ENCODE peak calls at places on chromosomes 4 and X, in seven cellular contexts. H is kidney epithelial cell, K is tibial artery, A is foreskin fibroblast, W is Calu3, L is fibroblast of lung, Z is GM13976. C is an unnamed sample.

GRCh38 chr4:43251760-43252317 is 359.3 kb downstream of the GRXCR1 start:
- DNase-seq in H (no peak), K (no peak), A (peak), W (no peak), L (peak), Z (no peak), C (no peak)

GRCh38 chr4:174118171-174118570 is 165.3 kb downstream of the FBXO8 start:
- DNase-seq in H (no peak), K (no peak), A (no peak), W (no peak), L (no peak), Z (no peak), C (no peak)

GRCh38 chr4:94577136-94577535 is 125.4 kb downstream of the PDLIM5 start:
- DNase-seq in H (no peak), K (peak), A (peak), W (no peak), L (peak), Z (no peak), C (no peak)

GRCh38 chr4:108188770-108189169 is 20.0 kb upstream of the LEF1 start:
- DNase-seq in H (no peak), K (no peak), A (no peak), W (no peak), L (no peak), Z (no peak), C (no peak)

GRCh38 chrX:150886381-150886780 is 12.1 kb downstream of the CD99L2 start:
- DNase-seq in H (no peak), K (no peak), A (no peak), W (no peak), L (no peak), Z (no peak), C (no peak)

GRCh38 chr4:37827030-37827705 is 682 bp downstream of the PGM2 start:
- DNase-seq in H (no peak), K (no peak), A (peak), W (peak), L (peak), Z (peak), C (no peak)

GRCh38 chr4:84932462-84932861 is 34.0 kb downstream of the WDFY3 start:
- DNase-seq in H (no peak), K (no peak), A (no peak), W (no peak), L (no peak), Z (no peak), C (no peak)

GRCh38 chr4:138222041-138222440 is 20.1 kb downstream of the SLC7A11 start:
- DNase-seq in H (no peak), K (no peak), A (peak), W (no peak), L (peak), Z (no peak), C (peak)

GRCh38 chr4:8830611-8831200 is 40.9 kb downstream of the HMX1 start:
- DNase-seq in H (no peak), K (no peak), A (no peak), W (no peak), L (no peak), Z (no peak), C (no peak)

GRCh38 chr4:39384563-39384962 is 18.4 kb upstream of the RFC1 start:
- DNase-seq in H (no peak), K (no peak), A (no peak), W (no peak), L (no peak), Z (no peak), C (no peak)

DNA sequence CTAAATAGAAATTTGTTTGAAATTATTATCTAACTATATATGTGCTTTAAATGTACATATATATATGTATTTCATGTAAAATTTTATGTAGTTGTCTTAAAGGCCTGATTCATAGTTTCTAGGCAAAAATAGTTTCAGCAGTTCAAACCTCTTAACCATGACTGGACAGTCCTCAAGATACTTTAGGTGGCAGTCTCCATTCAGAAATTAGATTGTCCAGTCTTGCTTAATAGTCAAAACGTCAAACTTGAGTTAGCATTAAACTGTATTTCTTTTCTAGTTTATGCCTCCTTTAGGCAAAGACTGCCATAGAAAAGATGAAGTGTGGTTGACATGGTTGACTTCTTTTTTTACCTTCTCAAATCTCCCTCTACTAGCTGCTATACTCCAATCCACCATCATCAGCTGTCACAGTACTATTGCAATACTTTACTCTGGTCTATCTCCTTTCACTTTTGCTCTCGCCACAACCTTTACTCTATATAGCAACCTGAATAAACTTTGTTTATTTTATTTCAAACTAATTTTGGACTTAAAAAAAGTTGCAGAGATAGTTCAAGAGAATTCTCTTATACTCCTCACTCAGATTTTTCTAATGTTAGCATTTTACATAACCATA is 395.6 kb upstream of the DIPK2B start:
- DNase-seq in H (no peak), K (no peak), A (peak), W (no peak), L (no peak), Z (no peak), C (no peak)
- TF ChIP-seq CTCF in H (no peak), K (peak), A (no peak), W (no peak), L (no peak), Z (no peak), C (peak)

GRCh38 chr4:102826890-102827673 is at the start of gene UBE2D3:
- DNase-seq in H (peak), K (peak), A (peak), W (peak), L (peak), Z (peak), C (peak)

GRCh38 chr4:102828497-102828808 is 1.1 kb upstream of the UBE2D3 start:
- DNase-seq in H (no peak), K (no peak), A (no peak), W (no peak), L (no peak), Z (no peak), C (no peak)

GRCh38 chr4:102826105-102826889 is 1.1 kb downstream of the UBE2D3 start:
- DNase-seq in H (no peak), K (no peak), A (no peak), W (no peak), L (no peak), Z (no peak), C (no peak)

GRCh38 chr4:102829803-102830202 is 2.5 kb upstream of the UBE2D3 start:
- DNase-seq in H (no peak), K (no peak), A (no peak), W (no peak), L (no peak), Z (no peak), C (no peak)

DNA sequence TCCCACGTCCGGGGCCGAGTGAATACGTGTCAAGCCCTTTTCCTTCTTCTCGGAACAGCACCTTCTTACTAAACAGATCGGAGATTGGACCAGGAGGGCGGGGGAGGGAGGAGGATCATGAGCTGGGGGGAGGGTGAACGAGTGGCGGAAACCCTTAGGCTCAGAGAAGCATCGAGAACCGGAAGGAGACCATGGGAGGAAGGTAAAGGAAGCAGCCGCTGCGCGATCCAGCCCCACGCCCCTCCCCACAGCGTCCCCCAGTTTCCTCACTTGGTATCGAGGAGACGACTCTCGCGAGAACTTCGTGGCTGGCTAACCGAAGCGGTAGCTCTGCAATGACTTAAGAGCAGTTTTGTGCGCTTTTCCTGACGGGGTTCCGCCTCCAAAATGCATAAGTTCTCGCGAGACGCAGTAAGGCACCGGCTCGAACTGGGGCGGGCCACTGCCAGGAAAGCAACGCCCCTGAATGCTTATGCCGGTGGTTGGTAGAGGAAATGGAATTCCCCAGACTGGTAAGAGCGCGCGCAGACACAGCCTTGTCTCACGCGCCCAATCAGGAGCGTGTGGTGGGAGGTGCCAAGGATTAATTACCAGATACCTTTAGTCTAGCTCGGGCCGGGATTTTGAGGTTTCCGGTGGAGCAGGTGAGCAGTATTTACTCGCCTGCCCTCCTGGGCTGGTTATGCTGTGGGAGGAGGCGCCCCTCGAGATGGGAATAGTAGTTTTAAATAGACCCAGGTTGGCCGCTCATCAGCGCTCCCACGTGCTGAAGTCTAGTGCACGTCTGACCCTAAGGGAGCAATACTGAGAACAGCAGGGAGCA is 534 bp upstream of the UBE2D3 start:
- DNase-seq in H (peak), K (peak), A (peak), W (peak), L (peak), Z (peak), C (peak)
- TF ChIP-seq CTCF in H (no peak), K (no peak), A (no peak), W (no peak), L (peak), Z (peak), C (no peak)

DNA sequence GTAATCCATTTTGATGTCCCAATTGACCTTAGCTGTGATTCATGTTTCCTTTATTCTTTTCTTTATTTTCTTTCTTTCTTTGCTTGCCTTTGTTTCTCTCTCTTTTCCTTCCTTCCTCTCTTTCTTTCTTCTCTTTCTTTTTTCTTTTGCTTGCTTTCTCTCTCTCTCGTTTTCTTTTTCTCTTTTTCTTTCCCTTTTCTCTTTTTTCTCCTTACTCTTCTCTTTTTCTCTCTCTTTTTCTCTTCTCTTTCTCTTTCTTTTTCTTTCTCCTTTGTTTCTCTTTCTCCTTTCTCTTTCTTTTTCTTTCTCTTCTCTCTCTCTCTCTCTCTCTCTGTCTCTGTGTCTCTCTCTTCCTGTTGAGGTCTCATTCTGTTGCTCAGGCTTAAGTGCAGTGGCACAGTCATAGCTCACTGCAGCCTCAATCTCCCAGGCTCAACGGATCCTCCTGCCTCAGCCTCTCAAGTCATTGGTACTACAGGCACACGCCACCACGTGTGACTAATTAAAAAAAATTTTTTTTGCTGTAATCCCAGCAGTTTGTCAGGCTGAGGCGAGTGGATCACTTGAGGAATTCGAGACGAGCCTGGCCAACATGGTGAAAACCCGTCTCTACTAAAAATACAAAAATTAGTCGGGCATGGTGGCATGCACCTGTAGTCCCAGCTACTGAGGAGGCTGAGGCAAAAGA is 8.0 kb upstream of the DHRSX start:
- DNase-seq in H (no peak), K (no peak), A (no peak), W (no peak), L (no peak), Z (no peak), C (no peak)
- TF ChIP-seq CTCF in H (no peak), K (no peak), A (no peak), W (no peak), L (no peak), Z (no peak), C (no peak)

GRCh38 chrX:9707306-9708015 is 58.2 kb downstream of the GPR143 start:
- DNase-seq in H (no peak), K (no peak), A (peak), W (no peak), L (no peak), Z (no peak), C (no peak)

GRCh38 chrX:9710332-9710731 is 55.3 kb downstream of the GPR143 start:
- DNase-seq in H (no peak), K (no peak), A (no peak), W (no peak), L (peak), Z (no peak), C (no peak)

GRCh38 chrX:9708086-9708485 is 57.6 kb downstream of the GPR143 start:
- DNase-seq in H (no peak), K (no peak), A (no peak), W (no peak), L (no peak), Z (no peak), C (no peak)

GRCh38 chrX:9706426-9706825 is 59.2 kb downstream of the GPR143 start:
- DNase-seq in H (no peak), K (no peak), A (no peak), W (no peak), L (no peak), Z (no peak), C (no peak)

DNA sequence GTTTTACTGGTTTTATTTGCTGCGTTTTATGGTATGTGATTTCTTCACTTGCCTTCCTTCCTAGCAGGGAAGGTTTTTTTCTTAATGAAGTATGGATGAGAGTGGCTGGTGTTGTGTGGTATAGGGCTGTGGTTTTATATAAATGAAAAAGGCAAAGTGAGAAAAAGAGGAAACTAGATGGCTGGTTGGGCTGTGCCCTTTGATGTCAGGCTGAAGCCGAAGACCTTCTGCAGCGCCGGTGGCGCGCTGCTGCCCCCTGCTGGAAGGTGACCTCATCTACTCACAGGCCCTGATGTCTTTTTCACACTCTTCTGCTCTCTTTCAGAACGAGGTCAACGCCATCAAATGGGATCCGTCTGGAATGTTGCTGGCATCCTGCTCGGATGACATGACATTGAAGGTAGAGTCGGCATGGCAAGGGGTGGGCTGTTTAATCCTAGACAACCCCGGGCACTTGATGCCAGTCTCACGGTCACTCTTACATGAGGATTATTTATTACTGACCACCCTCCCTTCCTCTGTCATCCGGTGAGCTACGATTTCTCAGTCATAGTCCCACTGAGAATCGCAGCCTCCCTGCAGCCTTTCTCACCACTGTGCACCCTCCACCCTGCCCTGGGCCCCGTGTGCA is 56.6 kb downstream of the GPR143 start:
- DNase-seq in H (no peak), K (peak), A (peak), W (peak), L (peak), Z (peak), C (peak)
- TF ChIP-seq CTCF in H (peak), K (peak), A (peak), W (peak), L (peak), Z (peak), C (peak)

GRCh38 chr4:52979020-52979419 is 116.9 kb downstream of the RASL11B start:
- DNase-seq in H (no peak), K (no peak), A (no peak), W (no peak), L (no peak), Z (no peak), C (no peak)
- TF ChIP-seq CTCF in H (no peak), K (no peak), A (no peak), W (no peak), L (no peak), Z (no peak), C (no peak)

GRCh38 chr4:128424524-128425195 is 137.0 kb upstream of the PGRMC2 start:
- DNase-seq in H (no peak), K (no peak), A (peak), W (no peak), L (peak), Z (no peak), C (peak)

GRCh38 chr4:128428397-128428796 is 140.8 kb upstream of the PGRMC2 start:
- DNase-seq in H (no peak), K (no peak), A (no peak), W (no peak), L (no peak), Z (no peak), C (no peak)

DNA sequence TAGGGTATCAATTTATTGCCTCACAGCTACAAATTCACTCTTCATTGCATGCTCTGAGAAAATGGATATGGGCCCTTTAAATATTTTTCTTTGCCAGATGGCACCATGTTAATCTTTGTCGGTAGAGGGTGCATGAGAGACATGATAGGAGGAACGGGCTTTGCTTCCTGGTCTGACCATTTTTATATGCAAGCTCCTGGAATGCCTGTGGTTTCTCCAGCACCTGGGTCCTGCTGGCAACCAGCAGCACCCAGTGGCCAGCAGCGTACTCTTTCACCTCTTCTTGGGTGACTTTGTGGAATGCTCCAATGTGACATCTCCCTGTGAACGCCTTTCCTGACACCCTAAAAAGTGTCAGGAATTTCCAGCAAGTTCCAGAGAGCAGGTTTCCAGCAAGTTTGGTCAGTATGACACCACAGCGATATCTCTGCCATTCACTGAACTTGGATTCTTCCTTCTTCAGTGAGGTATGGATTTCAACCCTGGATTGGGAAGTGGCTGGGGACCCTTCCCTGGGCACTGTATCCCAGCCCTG is 140.3 kb upstream of the PGRMC2 start:
- DNase-seq in H (peak), K (no peak), A (peak), W (peak), L (peak), Z (no peak), C (peak)
- TF ChIP-seq CTCF in H (peak), K (peak), A (peak), W (peak), L (peak), Z (no peak), C (peak)

GRCh38 chr4:109981936-109982335 is 69.3 kb downstream of the EGF start:
- DNase-seq in H (no peak), K (no peak), A (no peak), W (no peak), L (no peak), Z (no peak), C (no peak)

GRCh38 chr4:109979932-109980717 is 67.4 kb downstream of the EGF start:
- DNase-seq in H (peak), K (no peak), A (peak), W (no peak), L (peak), Z (no peak), C (peak)

GRCh38 chr4:109978704-109979103 is 66.0 kb downstream of the EGF start:
- DNase-seq in H (no peak), K (no peak), A (no peak), W (no peak), L (peak), Z (no peak), C (no peak)

GRCh38 chr4:109976189-109976588 is 63.5 kb downstream of the EGF start:
- DNase-seq in H (no peak), K (no peak), A (no peak), W (no peak), L (no peak), Z (no peak), C (no peak)

GRCh38 chr4:109977854-109978501 is 65.3 kb downstream of the EGF start:
- DNase-seq in H (no peak), K (no peak), A (peak), W (peak), L (peak), Z (no peak), C (peak)
- TF ChIP-seq CTCF in H (peak), K (peak), A (peak), W (no peak), L (peak), Z (peak), C (peak)

GRCh38 chr4:178632415-178632814 is 1190.2 kb upstream of the AGA start:
- DNase-seq in H (no peak), K (no peak), A (no peak), W (no peak), L (peak), Z (no peak), C (no peak)

DNA sequence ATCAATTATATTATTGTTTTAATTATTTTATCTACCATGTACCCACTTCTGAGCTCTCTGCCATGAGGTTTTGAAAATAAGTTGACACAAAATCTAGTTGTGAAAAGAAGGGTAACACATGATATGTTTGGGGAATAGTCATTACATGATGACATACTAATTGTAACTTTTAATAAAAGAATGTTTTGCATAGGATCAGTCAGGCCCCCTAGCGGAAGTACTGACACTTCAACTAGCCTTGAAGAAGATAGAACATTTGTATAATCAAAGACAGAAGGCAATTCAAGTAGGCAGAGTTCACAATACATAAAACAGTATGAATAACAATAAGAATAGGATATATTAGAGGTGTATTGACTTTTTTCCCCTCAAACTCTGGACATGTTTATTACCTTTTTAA is 1191.0 kb upstream of the AGA start:
- DNase-seq in H (no peak), K (no peak), A (no peak), W (no peak), L (no peak), Z (no peak), C (no peak)
- TF ChIP-seq CTCF in H (no peak), K (no peak), A (no peak), W (no peak), L (peak), Z (no peak), C (no peak)

DNA sequence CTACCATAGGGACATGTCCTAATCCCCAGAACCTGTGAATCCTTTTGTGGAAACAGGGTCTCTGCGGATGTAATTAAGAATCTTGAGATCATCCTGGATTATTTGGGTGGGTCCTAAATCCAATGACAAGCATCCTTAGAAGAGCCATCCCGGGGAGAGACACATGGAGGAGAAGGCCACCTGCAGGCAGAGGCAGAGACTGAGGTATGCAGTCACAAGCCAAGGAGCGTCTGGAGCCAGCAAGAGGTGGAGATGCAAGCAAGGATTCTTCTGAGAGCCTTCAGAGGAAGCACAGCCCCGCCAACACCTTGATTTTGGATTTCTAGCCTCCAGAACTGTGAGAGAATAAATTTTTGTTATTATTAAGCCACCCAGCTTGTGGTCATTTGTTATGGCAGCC is 13.8 kb upstream of the FAT1 start:
- DNase-seq in H (no peak), K (no peak), A (no peak), W (no peak), L (no peak), Z (no peak), C (no peak)
- TF ChIP-seq CTCF in H (no peak), K (no peak), A (no peak), W (no peak), L (no peak), Z (no peak), C (no peak)